ENCODE peak calls at places on chromosomes 13 and 19, in four cellular contexts. One of them, this sample, is unnamed.

GRCh38 chr13:109642358-109642757 is 144.0 kb downstream of the IRS2 start:
- DNase-seq in CD8-positive, alpha-beta T cell: no peak
- DNase-seq in Calu3: no peak
- DNase-seq in glutamatergic neuron: no peak
- DNase-seq in this sample: no peak

GRCh38 chr19:41767105-41767504 is 11.8 kb downstream of the CEACAM6 start:
- DNase-seq in Calu3: no peak
- DNase-seq in glutamatergic neuron: no peak
- DNase-seq in CD8-positive, alpha-beta T cell: no peak
- DNase-seq in this sample: no peak

GRCh38 chr13:65378943-65379519 is 1851.1 kb downstream of the PCDH9 start:
- DNase-seq in CD8-positive, alpha-beta T cell: no peak
- DNase-seq in glutamatergic neuron: no peak
- DNase-seq in Calu3: no peak
- DNase-seq in this sample: no peak

GRCh38 chr19:16376649-16377048 is 52.0 kb downstream of the KLF2 start:
- DNase-seq in CD8-positive, alpha-beta T cell: no peak
- DNase-seq in Calu3: peak; percentile 14
- DNase-seq in glutamatergic neuron: peak; percentile 56
- DNase-seq in this sample: no peak

GRCh38 chr13:76025392-76025791 is 389.3 kb downstream of the LMO7 start:
- DNase-seq in CD8-positive, alpha-beta T cell: no peak
- DNase-seq in Calu3: no peak
- DNase-seq in glutamatergic neuron: no peak
- DNase-seq in this sample: no peak

GRCh38 chr19:8004723-8005513 is 523 bp downstream of the ELAVL1 start:
- DNase-seq in glutamatergic neuron: peak; percentile 59
- DNase-seq in CD8-positive, alpha-beta T cell: no peak
- DNase-seq in Calu3: no peak
- DNase-seq in this sample: no peak

GRCh38 chr19:38634757-38635482 is 12.5 kb upstream of the ACTN4 start:
- DNase-seq in Calu3: peak; percentile 87
- DNase-seq in CD8-positive, alpha-beta T cell: peak; percentile 49
- DNase-seq in glutamatergic neuron: peak; percentile 88
- DNase-seq in this sample: peak; percentile 93

GRCh38 chr19:19240476-19240875 is 28.7 kb downstream of the NCAN start:
- DNase-seq in Calu3: no peak
- DNase-seq in CD8-positive, alpha-beta T cell: no peak
- DNase-seq in glutamatergic neuron: no peak
- DNase-seq in this sample: no peak

GRCh38 chr19:47507031-47507430 is 7.8 kb downstream of the NAPA start:
- DNase-seq in glutamatergic neuron: no peak
- DNase-seq in Calu3: no peak
- DNase-seq in CD8-positive, alpha-beta T cell: no peak
- DNase-seq in this sample: no peak

GRCh38 chr19:28468701-28469459 is 744.1 kb downstream of the UQCRFS1 start:
- DNase-seq in glutamatergic neuron: peak; percentile 34
- DNase-seq in CD8-positive, alpha-beta T cell: no peak
- DNase-seq in Calu3: peak; percentile 73
- DNase-seq in this sample: no peak

GRCh38 chr13:27774169-27774568 is 18.1 kb upstream of the GSX1 start:
- DNase-seq in CD8-positive, alpha-beta T cell: no peak
- DNase-seq in glutamatergic neuron: no peak
- DNase-seq in Calu3: no peak
- DNase-seq in this sample: no peak

GRCh38 chr19:16445238-16446107 is 26.3 kb downstream of the EPS15L1 start:
- DNase-seq in Calu3: no peak
- DNase-seq in glutamatergic neuron: no peak
- DNase-seq in CD8-positive, alpha-beta T cell: no peak
- DNase-seq in this sample: no peak

GRCh38 chr13:42997381-42997780 is 5.3 kb upstream of the EPSTI1 start:
- DNase-seq in CD8-positive, alpha-beta T cell: no peak
- DNase-seq in Calu3: no peak
- DNase-seq in glutamatergic neuron: no peak
- DNase-seq in this sample: no peak

GRCh38 chr19:55304279-55304978 is 20.6 kb downstream of the BRSK1 start:
- DNase-seq in glutamatergic neuron: peak; percentile 45
- DNase-seq in Calu3: peak; percentile 48
- DNase-seq in CD8-positive, alpha-beta T cell: no peak
- DNase-seq in this sample: no peak

GRCh38 chr19:6536138-6536671 is 5.4 kb downstream of the TNFSF9 start:
- DNase-seq in Calu3: peak; percentile 18
- DNase-seq in CD8-positive, alpha-beta T cell: peak; percentile 73
- DNase-seq in glutamatergic neuron: no peak
- DNase-seq in this sample: no peak

GRCh38 chr13:94153586-94153985 is 325.9 kb downstream of the DCT start:
- DNase-seq in Calu3: no peak
- DNase-seq in CD8-positive, alpha-beta T cell: no peak
- DNase-seq in glutamatergic neuron: no peak
- DNase-seq in this sample: no peak

GRCh38 chr13:50403311-50403710 is 388.1 kb downstream of the KCNRG start:
- DNase-seq in CD8-positive, alpha-beta T cell: no peak
- DNase-seq in glutamatergic neuron: no peak
- DNase-seq in Calu3: no peak
- DNase-seq in this sample: no peak

GRCh38 chr13:93784191-93784590 is 557.6 kb downstream of the GPC6 start:
- DNase-seq in CD8-positive, alpha-beta T cell: no peak
- DNase-seq in Calu3: no peak
- DNase-seq in glutamatergic neuron: no peak
- DNase-seq in this sample: no peak

GRCh38 chr13:110942248-110942981 is 27.5 kb upstream of the ANKRD10 start:
- DNase-seq in Calu3: no peak
- DNase-seq in glutamatergic neuron: no peak
- DNase-seq in CD8-positive, alpha-beta T cell: no peak
- DNase-seq in this sample: no peak

GRCh38 chr19:13282486-13283065 is 132.4 kb downstream of the IER2 start:
- DNase-seq in glutamatergic neuron: no peak
- DNase-seq in CD8-positive, alpha-beta T cell: no peak
- DNase-seq in Calu3: no peak
- DNase-seq in this sample: no peak

GRCh38 chr19:13281567-13282291 is 131.5 kb downstream of the IER2 start:
- DNase-seq in glutamatergic neuron: peak; percentile 34
- DNase-seq in CD8-positive, alpha-beta T cell: no peak
- DNase-seq in Calu3: no peak
- DNase-seq in this sample: no peak

GRCh38 chr19:13275016-13275722 is 125.0 kb downstream of the IER2 start:
- DNase-seq in CD8-positive, alpha-beta T cell: no peak
- DNase-seq in glutamatergic neuron: no peak
- DNase-seq in Calu3: no peak
- DNase-seq in this sample: no peak

DNA sequence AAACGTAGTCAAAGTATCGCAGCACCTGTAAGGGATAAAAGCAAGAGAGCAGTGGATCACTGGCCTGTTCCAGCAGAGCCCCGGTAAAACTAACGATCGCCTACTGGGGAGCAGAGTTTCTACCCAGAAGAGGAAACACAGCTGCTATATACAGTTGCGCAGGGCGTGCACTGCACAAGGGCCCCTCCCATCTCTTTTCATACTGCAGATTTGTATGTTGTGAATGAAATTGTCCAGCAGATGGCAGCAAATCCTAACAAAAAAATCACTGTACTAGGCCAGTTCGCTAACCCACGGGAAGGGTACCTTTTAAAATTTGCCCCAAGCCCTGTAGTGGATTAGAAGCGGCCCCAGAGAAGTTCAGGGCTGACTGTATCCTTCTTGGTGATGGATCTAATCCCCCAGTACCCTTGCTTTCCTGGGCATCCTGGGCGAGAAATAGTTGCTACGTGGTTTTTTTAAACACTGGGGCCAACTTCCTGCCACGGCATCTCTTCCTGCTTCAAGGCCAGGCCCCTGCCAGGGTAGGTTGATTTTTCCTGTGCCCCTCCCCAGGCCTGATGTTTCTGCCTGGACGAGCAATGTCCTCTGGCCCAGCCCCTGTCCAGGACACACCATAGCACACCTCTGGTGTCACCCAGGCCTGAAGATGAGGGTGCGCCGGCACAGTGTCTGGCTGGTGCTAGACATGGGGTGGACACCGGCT is 127.0 kb downstream of the IER2 start:
- DNase-seq in glutamatergic neuron: peak; percentile 47
- DNase-seq in Calu3: peak; percentile 56
- DNase-seq in CD8-positive, alpha-beta T cell: peak; percentile 26
- DNase-seq in this sample: no peak
- TF ChIP-seq CTCF in glutamatergic neuron: peak; percentile 73
- TF ChIP-seq CTCF in Calu3: peak; percentile 21
- TF ChIP-seq CTCF in CD8-positive, alpha-beta T cell: peak; percentile 77
- TF ChIP-seq CTCF in this sample: peak; percentile 76

GRCh38 chr19:4660181-4660791 is 9.9 kb downstream of the MYDGF start:
- DNase-seq in CD8-positive, alpha-beta T cell: no peak
- DNase-seq in glutamatergic neuron: peak; percentile 55
- DNase-seq in Calu3: peak; percentile 45
- DNase-seq in this sample: no peak
- TF ChIP-seq CTCF in CD8-positive, alpha-beta T cell: no peak
- TF ChIP-seq CTCF in glutamatergic neuron: no peak
- TF ChIP-seq CTCF in Calu3: peak; percentile 27
- TF ChIP-seq CTCF in this sample: peak; percentile 24

GRCh38 chr13:29161653-29162052 is 341.5 kb downstream of the MTUS2 start:
- DNase-seq in Calu3: no peak
- DNase-seq in CD8-positive, alpha-beta T cell: no peak
- DNase-seq in glutamatergic neuron: peak; percentile 42
- DNase-seq in this sample: no peak
- TF ChIP-seq CTCF in Calu3: no peak
- TF ChIP-seq CTCF in CD8-positive, alpha-beta T cell: no peak
- TF ChIP-seq CTCF in glutamatergic neuron: no peak
- TF ChIP-seq CTCF in this sample: no peak

GRCh38 chr19:4494691-4495064 is 22.6 kb downstream of the HDGFL2 start:
- DNase-seq in glutamatergic neuron: no peak
- DNase-seq in CD8-positive, alpha-beta T cell: no peak
- DNase-seq in Calu3: no peak
- DNase-seq in this sample: no peak

GRCh38 chr19:4493929-4494690 is 22.0 kb downstream of the HDGFL2 start:
- DNase-seq in Calu3: no peak
- DNase-seq in glutamatergic neuron: peak; percentile 6
- DNase-seq in CD8-positive, alpha-beta T cell: no peak
- DNase-seq in this sample: peak; percentile 84

GRCh38 chr19:4496304-4496703 is 22.0 kb downstream of the PLIN4 start:
- DNase-seq in CD8-positive, alpha-beta T cell: no peak
- DNase-seq in glutamatergic neuron: no peak
- DNase-seq in Calu3: no peak
- DNase-seq in this sample: peak; percentile 83

GRCh38 chr19:4493104-4493928 is 21.2 kb downstream of the HDGFL2 start:
- DNase-seq in glutamatergic neuron: no peak
- DNase-seq in Calu3: no peak
- DNase-seq in CD8-positive, alpha-beta T cell: no peak
- DNase-seq in this sample: peak; percentile 82

DNA sequence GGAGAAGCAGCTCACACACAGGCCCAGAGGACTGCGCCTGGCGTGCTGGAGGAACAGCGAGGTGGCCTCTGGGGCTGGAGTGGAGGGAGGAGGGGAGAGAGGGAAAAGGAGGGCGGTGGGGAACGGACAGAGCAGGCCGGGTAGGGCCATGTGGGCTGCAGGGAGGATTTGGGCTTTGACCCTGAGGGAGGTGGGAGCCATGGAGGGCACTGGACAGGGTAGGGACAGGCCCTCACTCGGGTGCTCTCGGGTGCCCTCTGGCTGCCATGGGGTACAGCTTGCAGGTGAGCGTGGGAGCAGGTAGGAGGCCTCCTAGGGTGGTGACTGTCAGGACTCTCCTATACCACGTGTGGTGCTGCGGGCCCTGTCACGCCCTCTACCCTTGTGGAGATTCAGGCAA is 22.8 kb downstream of the PLIN4 start:
- DNase-seq in glutamatergic neuron: peak; percentile 10
- DNase-seq in Calu3: peak; percentile 12
- DNase-seq in CD8-positive, alpha-beta T cell: no peak
- DNase-seq in this sample: no peak
- TF ChIP-seq CTCF in glutamatergic neuron: no peak
- TF ChIP-seq CTCF in Calu3: no peak
- TF ChIP-seq CTCF in CD8-positive, alpha-beta T cell: no peak
- TF ChIP-seq CTCF in this sample: no peak

DNA sequence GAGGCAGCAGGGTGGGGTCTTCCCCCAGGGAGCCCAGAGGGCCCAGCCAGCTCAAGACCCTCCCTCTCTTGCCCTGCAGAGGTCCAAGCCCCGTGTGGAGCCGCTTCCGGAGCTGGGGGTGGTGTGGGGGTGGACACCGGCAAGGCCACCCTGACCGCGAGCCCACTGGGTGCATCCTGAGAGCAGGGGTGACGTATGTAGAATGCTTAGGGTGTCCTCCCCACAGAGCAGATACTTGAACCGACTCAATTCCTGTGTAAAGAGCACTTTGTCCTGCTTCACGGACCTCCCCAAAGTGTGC is 14.8 kb downstream of the UBXN6 start:
- DNase-seq in CD8-positive, alpha-beta T cell: no peak
- DNase-seq in glutamatergic neuron: no peak
- DNase-seq in Calu3: no peak
- DNase-seq in this sample: no peak
- TF ChIP-seq CTCF in CD8-positive, alpha-beta T cell: no peak
- TF ChIP-seq CTCF in glutamatergic neuron: no peak
- TF ChIP-seq CTCF in Calu3: no peak
- TF ChIP-seq CTCF in this sample: no peak

GRCh38 chr19:48997972-48998371 is 4.3 kb downstream of the RUVBL2 start:
- DNase-seq in glutamatergic neuron: peak; percentile 84
- DNase-seq in CD8-positive, alpha-beta T cell: no peak
- DNase-seq in Calu3: peak; percentile 84
- DNase-seq in this sample: no peak
- TF ChIP-seq CTCF in glutamatergic neuron: peak; percentile 64
- TF ChIP-seq CTCF in CD8-positive, alpha-beta T cell: no peak
- TF ChIP-seq CTCF in Calu3: peak; percentile 68
- TF ChIP-seq CTCF in this sample: peak; percentile 49

This sample was measured in osteocyte.